ENCODE peak calls at places on chromosome 16, in five cellular contexts. M, U, I, H and Q are unnamed samples.

GRCh38 chr16:48556913-48557351 is 53.0 kb downstream of the N4BP1 start:
- DNase-seq in M (no peak), U (no peak), I (no peak), H (no peak), Q (no peak)

GRCh38 chr16:69274699-69275235 is 36.4 kb upstream of the VPS4A start:
- DNase-seq in M (no peak), U (no peak), I (no peak), H (no peak), Q (no peak)

GRCh38 chr16:55773859-55774549 is 58.9 kb downstream of the CES1 start:
- DNase-seq in M (no peak), U (no peak), I (no peak), H (no peak), Q (no peak)

GRCh38 chr16:56988161-56988947 is 1.0 kb upstream of the NLRC5 start:
- DNase-seq in M (no peak), U (no peak), I (no peak), H (peak; percentile 13), Q (no peak)

GRCh38 chr16:74094514-74094913 is 202.1 kb upstream of the PSMD7 start:
- DNase-seq in M (no peak), U (no peak), I (no peak), H (no peak), Q (no peak)

GRCh38 chr16:11391576-11391975 is 46.3 kb downstream of the RMI2 start:
- DNase-seq in M (no peak), U (peak; percentile 67), I (peak; percentile 10), H (peak; percentile 32), Q (peak; percentile 47)

GRCh38 chr16:69848635-69849545 is 86.8 kb downstream of the WWP2 start:
- DNase-seq in M (peak; percentile 63), U (no peak), I (peak; percentile 83), H (peak; percentile 88), Q (peak; percentile 83)

GRCh38 chr16:56354746-56355145 is 70.6 kb downstream of the AMFR start:
- DNase-seq in M (no peak), U (no peak), I (peak; percentile 36), H (peak; percentile 2), Q (peak; percentile 62)

GRCh38 chr16:22425036-22425801 is 50.8 kb upstream of the CDR2 start:
- DNase-seq in M (no peak), U (no peak), I (peak; percentile 51), H (no peak), Q (no peak)

GRCh38 chr16:57128787-57129389 is 36.5 kb downstream of the CPNE2 start:
- DNase-seq in M (no peak), U (no peak), I (no peak), H (no peak), Q (no peak)

GRCh38 chr16:69767459-69768229 is 5.5 kb downstream of the WWP2 start:
- DNase-seq in M (peak; percentile 65), U (no peak), I (no peak), H (no peak), Q (no peak)

GRCh38 chr16:81478294-81478693 is 33.7 kb downstream of the CMIP start:
- DNase-seq in M (no peak), U (no peak), I (no peak), H (no peak), Q (no peak)

GRCh38 chr16:88685156-88686061 is 898 bp downstream of the SNAI3 start:
- DNase-seq in M (no peak), U (peak; percentile 66), I (no peak), H (peak; percentile 50), Q (peak; percentile 87)

GRCh38 chr16:47049901-47050583 is 76.6 kb upstream of the DNAJA2 start:
- DNase-seq in M (no peak), U (no peak), I (no peak), H (no peak), Q (peak; percentile 59)

GRCh38 chr16:57268804-57269800 is 15.4 kb downstream of the PLLP start:
- DNase-seq in M (peak; percentile 97), U (no peak), I (no peak), H (peak; percentile 88), Q (no peak)

GRCh38 chr16:47586121-47586520 is 125.0 kb downstream of the PHKB start:
- DNase-seq in M (no peak), U (no peak), I (no peak), H (no peak), Q (no peak)

GRCh38 chr16:27722892-27723450 is 173.0 kb downstream of the KATNIP start:
- DNase-seq in M (peak; percentile 79), U (no peak), I (no peak), H (no peak), Q (no peak)

GRCh38 chr16:27718767-27719445 is 169.0 kb downstream of the KATNIP start:
- DNase-seq in M (peak; percentile 14), U (no peak), I (no peak), H (no peak), Q (peak; percentile 43)

GRCh38 chr16:27722266-27722636 is 172.3 kb downstream of the KATNIP start:
- DNase-seq in M (peak; percentile 91), U (no peak), I (no peak), H (peak; percentile 29), Q (no peak)

GRCh38 chr16:27721548-27722265 is 171.8 kb downstream of the KATNIP start:
- DNase-seq in M (peak; percentile 71), U (no peak), I (peak; percentile 69), H (peak; percentile 37), Q (no peak)

GRCh38 chr16:27720731-27721547 is 171.0 kb downstream of the KATNIP start:
- DNase-seq in M (no peak), U (no peak), I (peak; percentile 50), H (no peak), Q (peak; percentile 44)
- H3K27ac ChIP-seq in M (peak overlapping the region; percentile 86), U (peak overlapping the region; percentile 14), I (peak overlapping the region; percentile 81), H (peak overlapping the region; percentile 70), Q (peak overlapping the region; percentile 70)

DNA sequence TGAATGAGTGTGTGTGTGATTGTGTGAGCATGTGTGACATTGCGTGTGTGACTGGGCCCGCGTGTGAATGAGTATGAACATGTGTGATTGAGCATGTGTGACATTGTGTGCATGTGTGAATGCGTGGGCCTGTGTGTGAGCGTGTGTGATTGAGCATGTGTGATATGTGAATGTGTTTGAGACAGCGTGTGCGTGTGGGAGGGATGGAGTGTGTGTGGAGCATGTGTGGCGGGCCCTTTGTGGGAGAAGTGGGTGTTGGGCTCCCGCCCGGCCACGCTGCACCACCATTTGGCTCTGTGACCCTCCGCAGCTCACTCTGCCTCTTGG is 22.7 kb upstream of the GSE1 start:
- DNase-seq in M (no peak), U (no peak), I (no peak), H (no peak), Q (no peak)
- H3K4me1 ChIP-seq in M (peaks cover 2% of the 10 kb centered on the region), U (peaks cover 45% of the 10 kb centered on the region), I (peaks cover 2% of the 10 kb centered on the region), H (peaks cover 32% of the 10 kb centered on the region), Q (no peaks in the 10 kb centered on the region)

DNA sequence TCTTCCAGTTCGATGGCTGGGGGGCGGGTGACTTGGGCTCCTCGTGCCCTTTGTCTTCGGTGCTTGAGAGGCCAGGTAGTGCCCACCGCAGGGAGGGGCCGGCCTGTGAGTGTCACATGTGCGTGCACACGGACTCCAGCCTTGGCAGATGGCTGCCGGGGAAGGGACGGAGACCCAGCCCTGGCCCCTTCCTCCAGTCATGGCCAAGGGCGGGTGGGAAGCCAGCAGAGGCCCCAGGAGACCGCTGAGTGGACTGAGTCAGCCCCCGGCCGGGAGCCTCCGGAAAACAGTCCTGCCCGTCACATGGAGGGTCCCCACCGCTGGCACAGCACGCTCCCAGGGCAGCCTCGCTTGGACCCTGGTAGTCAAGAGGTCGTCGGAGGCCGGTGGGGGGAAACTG is 4.2 kb downstream of the GLIS2 start:
- DNase-seq in M (no peak), U (no peak), I (peak; percentile 61), H (no peak), Q (no peak)
- H3K4me3 ChIP-seq in M (no peak overlapping the region), U (no peak overlapping the region), I (no peak overlapping the region), H (no peak overlapping the region), Q (no peak overlapping the region)

GRCh38 chr16:59651662-59652061 is 917.5 kb upstream of the GOT2 start:
- DNase-seq in M (no peak), U (no peak), I (no peak), H (no peak), Q (no peak)
- H3K27ac ChIP-seq in M (no peak overlapping the region), U (no peak overlapping the region), I (no peak overlapping the region), H (no peak overlapping the region), Q (no peak overlapping the region)

GRCh38 chr16:17273142-17273561 is 197.6 kb downstream of the XYLT1 start:
- DNase-seq in M (peak; percentile 64), U (no peak), I (no peak), H (no peak), Q (no peak)
- H3K4me1 ChIP-seq in M (peaks cover 5% of the 10 kb centered on the region), U (peaks cover 7% of the 10 kb centered on the region), I (peaks cover 19% of the 10 kb centered on the region), H (peaks cover 68% of the 10 kb centered on the region), Q (peaks cover 2% of the 10 kb centered on the region)